ENCODE peak calls at places on chromosome 15, in four cellular contexts. R, H, O and V are unnamed samples.

GRCh38 chr15:35624881-35625280 is 78.9 kb upstream of the DPH6 start:
- DNase-seq in R (peak; percentile 93), H (peak; percentile 60), O (peak; percentile 85), V (no peak)

GRCh38 chr15:77135181-77135580 is 64.3 kb upstream of the TSPAN3 start:
- DNase-seq in R (no peak), H (no peak), O (no peak), V (no peak)

GRCh38 chr15:48643776-48644497 is 1.6 kb downstream of the FBN1 start:
- DNase-seq in R (peak; percentile 34), H (peak; percentile 46), O (no peak), V (peak; percentile 53)

GRCh38 chr15:43872416-43873020 is 45.7 kb downstream of the WDR76 start:
- DNase-seq in R (peak; percentile 81), H (peak; percentile 62), O (no peak), V (peak; percentile 88)

GRCh38 chr15:34984884-34985630 is 3.0 kb downstream of the ZNF770 start:
- DNase-seq in R (peak; percentile 51), H (no peak), O (no peak), V (peak; percentile 65)

GRCh38 chr15:31151301-31152233 is 50.0 kb upstream of the TRPM1 start:
- DNase-seq in R (no peak), H (no peak), O (no peak), V (no peak)

GRCh38 chr15:31111091-31111647 is 9.6 kb upstream of the TRPM1 start:
- DNase-seq in R (peak; percentile 5), H (no peak), O (no peak), V (no peak)

GRCh38 chr15:61997786-61998185 is 62.5 kb downstream of the VPS13C start:
- DNase-seq in R (peak; percentile 38), H (no peak), O (no peak), V (no peak)

GRCh38 chr15:63599401-63600000 is 2.3 kb downstream of the FBXL22 start:
- DNase-seq in R (peak; percentile 51), H (peak; percentile 24), O (peak; percentile 70), V (peak; percentile 59)

GRCh38 chr15:54481819-54482218 is 503.6 kb downstream of the UNC13C start:
- DNase-seq in R (no peak), H (no peak), O (no peak), V (no peak)

GRCh38 chr15:92819312-92820232 is 80.6 kb upstream of the CHD2 start:
- DNase-seq in R (no peak), H (no peak), O (no peak), V (no peak)

GRCh38 chr15:50431204-50431603 is 7.0 kb downstream of the USP8 start:
- DNase-seq in R (peak; percentile 45), H (peak; percentile 40), O (no peak), V (no peak)

GRCh38 chr15:50675524-50676144 is 11.0 kb downstream of the TRPM7 start:
- DNase-seq in R (peak; percentile 57), H (peak; percentile 45), O (no peak), V (no peak)

GRCh38 chr15:66875588-66876422 is 173.8 kb downstream of the SMAD6 start:
- DNase-seq in R (no peak), H (no peak), O (no peak), V (no peak)

GRCh38 chr15:25177955-25178801 is 223.4 kb downstream of the SNRPN start:
- DNase-seq in R (no peak), H (no peak), O (peak; percentile 17), V (no peak)

GRCh38 chr15:97350813-97351212 is 609.7 kb upstream of the ARRDC4 start:
- DNase-seq in R (no peak), H (no peak), O (no peak), V (no peak)

GRCh38 chr15:57969355-57969754 is 96.2 kb downstream of the ALDH1A2 start:
- DNase-seq in R (peak; percentile 53), H (peak; percentile 21), O (no peak), V (peak; percentile 7)

GRCh38 chr15:60059186-60059585 is 55.1 kb downstream of the FOXB1 start:
- DNase-seq in R (no peak), H (no peak), O (no peak), V (no peak)

GRCh38 chr15:78988361-78988911 is 43.6 kb upstream of the CTSH start:
- DNase-seq in R (peak; percentile 95), H (peak; percentile 99), O (peak; percentile 95), V (peak; percentile 99)

GRCh38 chr15:51267714-51268105 is 70.7 kb downstream of the CYP19A1 start:
- DNase-seq in R (no peak), H (peak; percentile 22), O (no peak), V (peak; percentile 5)

GRCh38 chr15:79171320-79172031 is 80.9 kb upstream of the RASGRF1 start:
- DNase-seq in R (no peak), H (no peak), O (no peak), V (no peak)

GRCh38 chr15:68259883-68260282 is 17.7 kb upstream of the FEM1B start:
- DNase-seq in R (no peak), H (no peak), O (no peak), V (no peak)

GRCh38 chr15:64583519-64583918 is 123.1 kb downstream of the ZNF609 start:
- DNase-seq in R (no peak), H (no peak), O (no peak), V (no peak)

GRCh38 chr15:28018291-28019044 is 80.6 kb downstream of the OCA2 start:
- DNase-seq in R (no peak), H (no peak), O (no peak), V (no peak)

GRCh38 chr15:61157933-61158332 is 71.2 kb downstream of the RORA start:
- DNase-seq in R (peak; percentile 83), H (no peak), O (peak; percentile 78), V (peak; percentile 67)

GRCh38 chr15:40782609-40783227 is 12.9 kb downstream of the C15orf62 start:
- DNase-seq in R (no peak), H (peak; percentile 23), O (no peak), V (peak; percentile 32)

GRCh38 chr15:63041982-63042878 is at the start of gene TPM1:
- DNase-seq in R (peak; percentile 54), H (peak; percentile 95), O (peak; percentile 93), V (peak; percentile 95)

GRCh38 chr15:25783607-25784131 is 79.5 kb downstream of the ATP10A start:
- DNase-seq in R (peak; percentile 62), H (peak; percentile 49), O (no peak), V (peak; percentile 33)

GRCh38 chr15:78234515-78235040 is at the start of gene ACSBG1:
- DNase-seq in R (no peak), H (no peak), O (no peak), V (no peak)